ENCODE peak calls at places on chromosome 9, in eight cellular contexts. B, D, X, N, J, A, O and S are unnamed samples.

GRCh38 chr9:79254900-79255651 is 316.7 kb upstream of the TLE4 start:
- DNase-seq in D (no peak), A (no peak), X (no peak), B (no peak), J (no peak), N (no peak), O (no peak), S (no peak)

GRCh38 chr9:131203438-131204219 is 72.7 kb downstream of the FAM78A start:
- DNase-seq in X (no peak), A (no peak), N (no peak), O (no peak), B (no peak), J (no peak), D (no peak), S (no peak)

GRCh38 chr9:972512-973294 is 3.8 kb upstream of the DMRT3 start:
- DNase-seq in J (no peak), D (no peak), O (no peak), X (no peak), B (no peak), A (no peak), N (no peak), S (no peak)

GRCh38 chr9:128383007-128383753 is 12.0 kb downstream of the URM1 start:
- DNase-seq in J (no peak), B (no peak), O (no peak), A (no peak), N (peak; percentile 68), D (no peak), X (no peak), S (no peak)

GRCh38 chr9:21017092-21017491 is 14.3 kb downstream of the HACD4 start:
- DNase-seq in X (no peak), B (no peak), J (peak; percentile 85), A (no peak), N (no peak), D (no peak), O (no peak), S (no peak)

GRCh38 chr9:24479266-24479665 is 66.4 kb downstream of the IZUMO3 start:
- DNase-seq in B (no peak), A (no peak), O (no peak), J (no peak), N (no peak), X (no peak), D (no peak), S (no peak)

GRCh38 chr9:136014928-136015633 is 53.9 kb upstream of the UBAC1 start:
- DNase-seq in D (no peak), X (no peak), O (peak; percentile 68), J (no peak), A (no peak), N (no peak), B (no peak), S (peak; percentile 56)

GRCh38 chr9:99820330-99821186 is 1.1 kb upstream of the NR4A3 start:
- DNase-seq in B (peak; percentile 18), A (peak; percentile 56), D (no peak), O (peak; percentile 80), J (peak; percentile 67), X (peak; percentile 66), N (no peak), S (peak; percentile 93)

DNA sequence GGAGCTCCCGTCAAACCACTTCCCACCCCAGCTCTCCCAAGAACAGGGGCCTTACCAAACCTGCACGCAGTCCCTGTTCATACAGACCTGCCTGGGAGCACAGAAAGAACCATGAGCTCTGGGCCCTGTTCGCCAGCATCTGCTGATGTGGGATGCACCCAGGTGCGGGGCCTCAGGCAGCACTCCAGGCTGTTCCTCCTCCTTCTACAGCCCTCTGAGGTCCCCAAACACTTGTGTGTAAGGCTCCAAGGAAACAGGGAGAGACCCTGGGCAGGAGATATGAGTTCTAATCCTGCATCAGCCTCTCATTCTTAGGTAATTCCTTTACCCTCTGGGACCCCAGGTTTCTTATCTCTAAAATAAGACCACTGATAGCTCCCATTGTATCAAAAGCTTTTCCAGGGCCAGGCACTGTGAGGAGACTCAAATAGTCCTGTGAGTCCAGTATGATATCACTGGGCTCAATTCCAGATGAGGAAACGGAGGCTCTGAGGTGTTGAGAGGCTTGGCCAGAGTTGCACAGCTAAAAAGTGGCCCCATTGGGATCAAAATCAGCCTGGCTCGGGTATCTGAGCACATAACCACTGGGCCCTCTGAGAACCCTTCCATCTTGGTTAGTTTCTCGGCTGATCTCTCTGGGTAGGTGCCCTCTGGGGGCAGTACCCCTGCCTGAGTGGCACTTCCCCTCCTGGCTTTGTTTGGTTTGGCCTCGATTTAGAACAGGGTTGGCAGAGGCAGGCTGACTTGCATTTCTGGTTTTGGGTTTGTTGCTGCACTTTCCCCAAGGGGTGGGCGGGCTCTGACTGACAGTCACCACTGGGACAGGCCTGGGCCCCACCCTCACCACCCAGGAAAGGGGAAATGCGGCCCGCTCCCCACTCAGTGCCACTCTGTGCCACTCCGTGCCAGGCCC is 116.8 kb downstream of the RGS3 start:
- DNase-seq in X (no peak), O (peak; percentile 94), B (peak; percentile 36), J (peak; percentile 76), N (peak; percentile 37), D (peak; percentile 34), A (peak; percentile 83), S (peak; percentile 84)
- H3K27ac ChIP-seq in X (peak overlapping the region; percentile 57), O (peak overlapping the region; percentile 90), B (peak overlapping the region; percentile 77), J (peak overlapping the region; percentile 26), N (peak overlapping the region; percentile 82), D (peak overlapping the region; percentile 94), A (peak overlapping the region; percentile 80), S (peak overlapping the region; percentile 85)

DNA sequence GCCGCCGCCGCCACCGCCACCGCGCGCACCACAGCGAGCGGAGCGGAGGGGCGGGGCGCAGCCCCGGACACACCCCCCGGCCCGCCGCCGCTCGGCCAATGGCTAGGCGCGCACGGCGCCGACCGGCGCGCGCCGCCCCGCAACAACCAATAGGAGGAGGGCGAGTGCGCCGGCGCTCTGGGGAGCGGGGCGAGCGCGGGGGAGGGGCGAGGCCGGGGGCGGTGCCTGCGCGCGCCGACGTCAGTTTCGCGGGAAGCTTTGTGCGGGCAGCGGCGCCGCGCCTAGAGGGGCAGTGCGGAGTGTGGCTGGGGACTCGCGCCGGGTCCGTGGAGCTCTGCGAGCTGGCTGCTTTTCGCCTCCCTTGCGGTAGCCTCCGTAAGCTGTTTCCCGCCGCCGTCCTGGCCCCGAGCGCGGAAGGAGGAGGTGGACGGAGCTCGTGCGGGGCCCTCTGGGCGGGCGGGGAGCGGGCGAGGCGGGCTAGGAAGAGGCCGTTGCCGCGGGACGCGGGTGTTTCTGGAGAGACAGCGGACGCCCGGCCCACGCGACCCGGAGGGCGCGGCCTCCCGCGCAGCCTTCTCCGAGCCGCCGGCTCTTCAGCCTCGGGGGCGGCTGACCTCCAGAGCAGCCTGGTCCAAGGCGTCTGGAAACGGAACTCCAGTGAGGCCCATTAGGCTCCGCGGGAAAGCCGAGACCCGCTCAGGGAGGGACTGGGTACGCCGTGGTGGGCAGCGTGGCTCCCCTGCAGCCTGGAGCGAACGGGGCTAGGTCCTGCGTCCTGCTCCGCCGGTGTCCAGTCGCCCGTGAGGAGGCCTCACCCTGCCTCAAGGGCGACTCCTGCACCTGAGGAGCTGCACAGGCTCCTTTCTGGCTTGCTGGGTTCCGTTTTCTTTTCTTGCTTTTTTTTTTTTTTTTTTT is at the start of gene ZMYND19:
- DNase-seq in X (peak; percentile 96), B (peak; percentile 91), J (peak; percentile 83), O (peak; percentile 96), N (peak; percentile 29), A (peak; percentile 86), D (peak; percentile 93), S (peak; percentile 94)
- H3K27ac ChIP-seq in X (no peak within 1 kb of the TSS), B (no peak within 1 kb of the TSS), J (peak within 1 kb of the TSS; percentile 58), O (no peak within 1 kb of the TSS), N (no peak within 1 kb of the TSS), A (peak within 1 kb of the TSS; percentile 66), D (peak within 1 kb of the TSS; percentile 3), S (peak within 1 kb of the TSS; percentile 53)

DNA sequence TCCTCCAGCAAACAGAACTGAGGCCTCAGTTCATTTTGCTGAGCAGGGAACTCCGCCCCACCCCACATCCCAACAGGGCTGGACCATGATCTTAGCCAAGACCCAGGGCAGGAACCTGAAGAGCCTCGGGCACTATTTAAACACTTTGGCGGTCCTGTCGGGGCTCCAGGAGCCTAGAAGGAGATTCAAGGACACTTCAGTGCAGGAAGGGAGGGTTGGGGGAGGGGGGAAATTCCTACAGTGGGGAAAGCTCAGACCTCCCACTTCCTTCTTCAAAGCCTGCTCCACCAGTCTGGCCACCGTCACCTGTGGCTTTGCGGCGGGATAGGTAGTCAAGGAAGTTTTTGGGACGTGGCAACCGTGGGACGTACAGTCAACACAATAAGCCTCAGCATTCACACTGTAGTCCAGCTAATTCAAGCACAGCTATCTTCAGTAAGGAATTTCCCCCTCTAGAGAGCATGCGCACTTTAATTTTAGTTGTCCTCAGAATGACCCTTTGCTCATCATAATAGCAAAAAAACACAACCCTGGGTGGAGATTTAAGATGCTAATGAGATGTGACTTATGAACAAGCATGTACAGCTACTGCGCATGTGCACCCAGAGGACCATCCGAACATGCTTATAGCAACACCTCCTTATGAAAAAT is 30.9 kb downstream of the S1PR3 start:
- DNase-seq in O (no peak), X (peak; percentile 42), N (no peak), B (no peak), J (no peak), A (no peak), D (no peak), S (no peak)
- H3K27ac ChIP-seq in O (no peak overlapping the region), X (peak overlapping the region; percentile 95), N (no peak overlapping the region), B (no peak overlapping the region), J (no peak overlapping the region), A (no peak overlapping the region), D (no peak overlapping the region), S (peak overlapping the region; percentile 49)

GRCh38 chr9:98085955-98086354 is 29.4 kb downstream of the NANS start:
- DNase-seq in X (peak; percentile 65), O (no peak), B (no peak), A (no peak), D (no peak), N (no peak), J (no peak), S (no peak)
- H3K27ac ChIP-seq in X (peak overlapping the region; percentile 74), O (no peak overlapping the region), B (no peak overlapping the region), A (no peak overlapping the region), D (no peak overlapping the region), N (no peak overlapping the region), J (no peak overlapping the region), S (no peak overlapping the region)

GRCh38 chr9:121194730-121195129 is 6.9 kb downstream of the RAB14 start:
- DNase-seq in X (no peak), B (no peak), A (no peak), J (peak; percentile 85), D (no peak), N (no peak), O (no peak), S (no peak)
- H3K27ac ChIP-seq in X (no peak overlapping the region), B (no peak overlapping the region), A (no peak overlapping the region), J (peak overlapping the region; percentile 94), D (no peak overlapping the region), N (no peak overlapping the region), O (no peak overlapping the region), S (no peak overlapping the region)

GRCh38 chr9:126472446-126472845 is 141.3 kb upstream of the LMX1B start:
- DNase-seq in O (no peak), B (no peak), J (no peak), N (no peak), D (no peak), A (no peak), X (no peak), S (no peak)

GRCh38 chr9:126472931-126473330 is 140.8 kb upstream of the LMX1B start:
- DNase-seq in B (no peak), J (no peak), A (no peak), D (no peak), O (no peak), N (no peak), X (no peak), S (no peak)

GRCh38 chr9:126475933-126476555 is 137.7 kb upstream of the LMX1B start:
- DNase-seq in O (no peak), X (no peak), J (no peak), A (no peak), D (no peak), B (no peak), N (no peak), S (no peak)

GRCh38 chr9:126474786-126475485 is 138.8 kb upstream of the LMX1B start:
- DNase-seq in N (no peak), A (no peak), X (no peak), D (no peak), O (no peak), J (no peak), B (no peak), S (no peak)

GRCh38 chr9:126474201-126474765 is 139.4 kb upstream of the LMX1B start:
- DNase-seq in J (no peak), N (no peak), D (no peak), B (no peak), O (no peak), A (no peak), X (no peak), S (no peak)
- H3K27ac ChIP-seq in J (no peak overlapping the region), N (no peak overlapping the region), D (peak overlapping the region; percentile 27), B (no peak overlapping the region), O (no peak overlapping the region), A (no peak overlapping the region), X (no peak overlapping the region), S (no peak overlapping the region)